ENCODE peak calls at places on chromosomes 1 and 21, in four cellular contexts. Z, C, N and F are unnamed samples.

GRCh38 chr1:27026621-27027574 is 14.2 kb upstream of the TENT5B start:
- DNase-seq in Z (no peak), C (no peak), N (no peak), F (no peak)

GRCh38 chr1:153881764-153882163 is 41.0 kb downstream of the GATAD2B start:
- DNase-seq in C (no peak), Z (no peak), N (no peak), F (no peak)

GRCh38 chr1:115118086-115118485 is 28.8 kb upstream of the TSPAN2 start:
- DNase-seq in C (no peak), N (no peak), Z (no peak), F (no peak)

GRCh38 chr21:45880097-45881068 is 101.2 kb upstream of the COL6A1 start:
- DNase-seq in C (peak), N (peak), Z (peak), F (peak)

GRCh38 chr1:96842215-96842614 is 120.6 kb downstream of the PTBP2 start:
- DNase-seq in Z (no peak), N (no peak), C (no peak), F (no peak)

GRCh38 chr1:235045034-235045690 is 83.5 kb downstream of the TOMM20 start:
- DNase-seq in C (no peak), Z (no peak), N (no peak), F (no peak)

GRCh38 chr1:6414443-6414844 is 5.3 kb downstream of the HES2 start:
- DNase-seq in N (no peak), Z (no peak), C (peak), F (no peak)

GRCh38 chr1:171052977-171053376 is 37.7 kb upstream of the FMO3 start:
- DNase-seq in Z (no peak), C (no peak), N (no peak), F (no peak)

GRCh38 chr1:53134961-53135734 is 7.3 kb downstream of the SLC1A7 start:
- DNase-seq in Z (no peak), N (no peak), C (no peak), F (no peak)